ENCODE peak calls at places on chromosome 20, in ten cellular contexts. D is iPS DF 6.9; A is adrenal gland; T is colonic mucosa; N is GM23248; P is adipocyte; R is stomach; Z is left ventricle myocardium inferior; S is effector memory CD4-positive, alpha-beta T cell; U is BJ. L is an unnamed sample.
A peak's percentile ranks its signal among the peaks of the same experiment; 100 is the strongest.

GRCh38 chr20:6630494-6630893 is 137.0 kb upstream of the BMP2 start:
- DNase-seq in D (no peak), R (no peak), N (no peak), S (no peak), U (no peak), A (no peak), T (no peak), P (no peak), Z (no peak), L (no peak)

GRCh38 chr20:25207149-25207959 is 11.8 kb downstream of the ENTPD6 start:
- DNase-seq in A (no peak), N (no peak), U (no peak), D (no peak), P (no peak), S (no peak), Z (no peak), R (peak; percentile 23), T (no peak), L (no peak)

GRCh38 chr20:61744691-61745396 is 320.8 kb downstream of the TAF4 start:
- DNase-seq in D (no peak), Z (no peak), N (peak; percentile 43), R (no peak), S (no peak), A (no peak), P (no peak), U (no peak), T (no peak), L (no peak)

GRCh38 chr20:32534661-32535240 is 50.4 kb downstream of the NOL4L start:
- DNase-seq in R (no peak), S (peak; percentile 62), Z (no peak), T (no peak), N (no peak), U (no peak), A (no peak), D (no peak), P (no peak), L (no peak)

GRCh38 chr20:45406260-45407066 is 1.6 kb upstream of the DBNDD2 start:
- DNase-seq in T (peak; percentile 86), U (no peak), Z (peak; percentile 87), N (peak; percentile 87), P (peak; percentile 78), S (no peak), D (peak; percentile 1), A (peak; percentile 63), R (peak; percentile 71), L (peak; percentile 80)

GRCh38 chr20:2767768-2768631 is 32.4 kb downstream of the CPXM1 start:
- DNase-seq in U (no peak), S (no peak), P (peak; percentile 52), A (no peak), T (no peak), Z (peak; percentile 32), R (peak; percentile 94), D (no peak), N (peak; percentile 75), L (no peak)

GRCh38 chr20:7171911-7172310 is 404.4 kb downstream of the BMP2 start:
- DNase-seq in U (no peak), R (no peak), Z (no peak), N (peak; percentile 33), P (no peak), A (no peak), S (no peak), T (no peak), D (no peak), L (no peak)

GRCh38 chr20:56676001-56676400 is 46.9 kb downstream of the TFAP2C start:
- DNase-seq in N (no peak), A (no peak), D (no peak), S (no peak), U (no peak), P (no peak), T (no peak), R (no peak), Z (no peak), L (no peak)

GRCh38 chr20:52200870-52201269 is 9.3 kb upstream of the ZFP64 start:
- DNase-seq in T (no peak), P (peak; percentile 61), S (no peak), N (no peak), U (no peak), A (no peak), R (no peak), Z (no peak), D (no peak), L (no peak)

GRCh38 chr20:35515949-35516645 is 13.4 kb downstream of the C20orf173 start:
- DNase-seq in P (peak; percentile 68), A (peak; percentile 78), N (peak; percentile 89), Z (no peak), D (no peak), T (no peak), S (no peak), R (peak; percentile 36), U (peak; percentile 35), L (no peak)

GRCh38 chr20:39909447-39909846 is 779.6 kb downstream of the MAFB start:
- DNase-seq in P (no peak), N (no peak), U (no peak), T (peak; percentile 22), A (peak; percentile 52), R (no peak), D (no peak), Z (peak; percentile 17), S (no peak), L (no peak)

GRCh38 chr20:14720251-14720650 is 382.8 kb upstream of the FLRT3 start:
- DNase-seq in R (no peak), P (no peak), A (no peak), D (no peak), Z (no peak), U (no peak), S (no peak), T (no peak), N (no peak), L (no peak)

DNA sequence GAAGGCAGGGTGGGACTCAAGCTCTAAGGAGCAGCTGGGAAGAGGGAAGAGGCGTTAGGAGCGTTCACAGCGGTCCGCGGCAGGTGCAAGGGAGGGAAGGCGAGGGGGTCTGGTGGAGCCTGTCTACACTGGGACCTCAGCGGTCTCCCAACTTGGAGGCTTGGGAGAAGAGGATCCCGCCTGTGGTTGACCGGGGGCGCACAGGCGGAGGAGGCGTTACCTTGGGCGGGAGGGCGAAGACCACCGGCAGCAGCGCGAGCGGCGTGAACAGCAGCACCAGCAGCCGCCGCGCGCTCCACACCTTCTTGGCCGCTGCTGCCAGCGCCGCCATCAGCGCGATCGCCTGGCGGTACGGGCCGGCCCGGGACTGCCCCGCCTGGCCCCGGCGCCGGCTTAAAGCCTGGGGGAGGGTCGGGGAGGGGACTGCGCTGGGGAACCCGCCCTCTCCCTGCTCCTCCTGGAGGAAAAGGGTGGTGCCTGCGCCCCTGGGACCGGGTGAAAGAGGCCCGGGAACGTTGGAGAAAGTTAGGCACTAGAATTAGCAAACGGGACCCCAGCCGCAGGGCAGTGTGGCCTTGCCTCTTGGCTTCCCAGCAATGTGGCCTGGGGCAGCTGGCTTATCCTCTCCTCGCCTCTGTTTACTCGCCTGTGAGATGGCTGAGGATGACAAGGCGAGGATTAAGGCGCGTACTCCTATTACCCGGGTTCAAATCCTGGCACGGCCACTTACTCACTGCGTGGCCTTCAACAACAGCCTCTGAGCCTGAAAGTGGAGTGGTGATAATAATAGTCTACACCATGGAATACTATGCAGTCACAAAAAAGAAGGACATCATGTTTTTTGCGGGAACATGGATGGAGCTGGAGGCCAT is at the start of gene SLC13A3:
- DNase-seq in R (peak; percentile 46), T (no peak), U (no peak), N (peak; percentile 20), S (no peak), A (no peak), P (peak; percentile 18), D (no peak), Z (no peak), L (no peak)
- H3K4me3 ChIP-seq in R (peak within 1 kb of the TSS; percentile 36), T (no peak within 1 kb of the TSS), U (no peak within 1 kb of the TSS), N (peak within 1 kb of the TSS; percentile 37), S (no peak within 1 kb of the TSS), A (no peak within 1 kb of the TSS), P (peak within 1 kb of the TSS; percentile 64), D (peak within 1 kb of the TSS; percentile 20), Z (peak within 1 kb of the TSS; percentile 51), L (no peak within 1 kb of the TSS)

GRCh38 chr20:21339499-21339898 is 36.4 kb downstream of the XRN2 start:
- DNase-seq in R (no peak), P (no peak), U (no peak), T (no peak), N (no peak), S (no peak), Z (no peak), A (no peak), D (no peak), L (no peak)

GRCh38 chr20:21336455-21337151 is 33.5 kb downstream of the XRN2 start:
- DNase-seq in R (no peak), T (no peak), D (no peak), Z (no peak), A (no peak), S (no peak), P (no peak), N (no peak), U (no peak), L (no peak)

GRCh38 chr20:21340991-21341722 is 38.0 kb downstream of the XRN2 start:
- DNase-seq in N (no peak), R (no peak), U (no peak), P (no peak), S (no peak), Z (no peak), D (no peak), T (no peak), A (no peak), L (no peak)

GRCh38 chr20:21342656-21343345 is 39.7 kb downstream of the XRN2 start:
- DNase-seq in S (no peak), Z (no peak), D (no peak), U (no peak), A (no peak), N (peak; percentile 23), T (no peak), P (peak; percentile 34), R (no peak), L (no peak)

DNA sequence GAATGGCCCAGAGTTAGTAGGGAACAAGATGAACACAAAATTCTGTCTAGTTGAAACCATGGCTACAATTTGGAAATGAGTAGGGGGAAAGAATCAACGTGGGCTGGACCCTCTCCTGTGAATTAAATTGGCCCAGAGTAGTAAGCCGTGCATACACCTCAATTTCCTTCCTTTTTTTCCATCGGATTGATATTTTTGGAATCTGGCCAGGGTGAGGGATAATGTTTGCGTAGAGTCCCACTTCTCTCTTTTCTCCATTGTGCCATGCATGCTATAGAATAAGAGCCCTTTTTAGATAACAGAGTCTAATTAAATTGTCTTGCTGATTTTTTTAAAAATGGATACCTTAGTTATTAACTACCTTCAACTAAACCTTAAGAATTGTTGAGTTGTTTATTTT is 35.2 kb downstream of the XRN2 start:
- DNase-seq in U (no peak), S (no peak), P (no peak), R (no peak), A (no peak), D (no peak), Z (no peak), T (no peak), N (no peak), L (no peak)
- H3K36me3 ChIP-seq in U (peaks cover 13% of the 10 kb centered on the region), S (peaks cover 67% of the 10 kb centered on the region), P (peaks cover 86% of the 10 kb centered on the region), R (peaks cover 86% of the 10 kb centered on the region), A (peaks cover 60% of the 10 kb centered on the region), D (peaks cover 14% of the 10 kb centered on the region), Z (peaks cover 84% of the 10 kb centered on the region), T (peaks cover 11% of the 10 kb centered on the region), N (peaks cover 53% of the 10 kb centered on the region), L (no peaks in the 10 kb centered on the region)

GRCh38 chr20:50789968-50790650 is 4.8 kb upstream of the BCAS4 start:
- DNase-seq in A (no peak), P (no peak), T (peak; percentile 57), R (no peak), D (no peak), S (no peak), N (no peak), U (no peak), Z (no peak), L (no peak)
- H3K4me3 ChIP-seq in A (no peak overlapping the region), P (no peak overlapping the region), T (no peak overlapping the region), R (no peak overlapping the region), D (no peak overlapping the region), S (no peak overlapping the region), N (no peak overlapping the region), U (no peak overlapping the region), Z (no peak overlapping the region), L (no peak overlapping the region)

GRCh38 chr20:50577175-50578018 is 67.2 kb downstream of the PTPN1 start:
- DNase-seq in D (no peak), U (no peak), Z (peak; percentile 82), N (no peak), S (no peak), P (no peak), R (peak; percentile 86), A (peak; percentile 67), T (peak; percentile 83), L (no peak)
- H3K36me3 ChIP-seq in D (peaks cover 20% of the 10 kb centered on the region), U (peaks cover 34% of the 10 kb centered on the region), Z (peaks cover 64% of the 10 kb centered on the region), N (peaks cover 24% of the 10 kb centered on the region), S (peaks cover 90% of the 10 kb centered on the region), P (peaks cover 70% of the 10 kb centered on the region), R (peaks cover 78% of the 10 kb centered on the region), A (peaks cover 61% of the 10 kb centered on the region), T (no peaks in the 10 kb centered on the region), L (peaks cover 3% of the 10 kb centered on the region)

L was measured in Caco-2.